ENCODE peak calls at places on chromosomes 7 and 10, in seven cellular contexts. S, H, J, B, D, T and O are unnamed samples.

GRCh38 chr10:63534723-63535122 is 13.5 kb downstream of the REEP3 start:
- DNase-seq in S (no peak), H (no peak), J (no peak), B (no peak), D (no peak), T (no peak), O (no peak)

GRCh38 chr7:151410405-151411390 is 860 bp upstream of the WDR86 start:
- DNase-seq in S (no peak), H (no peak), J (peak), B (no peak), D (peak), T (no peak), O (peak)

GRCh38 chr7:18461785-18462467 is 33.6 kb upstream of the HDAC9 start:
- DNase-seq in S (no peak), H (no peak), J (no peak), B (no peak), D (no peak), T (no peak), O (no peak)

GRCh38 chr7:93189235-93189634 is 37.0 kb downstream of the HEPACAM2 start:
- DNase-seq in S (no peak), H (no peak), J (no peak), B (no peak), D (no peak), T (no peak), O (no peak)

GRCh38 chr7:130971297-130971696 is 237.3 kb upstream of the KLF14 start:
- DNase-seq in S (no peak), H (no peak), J (no peak), B (no peak), D (no peak), T (no peak), O (no peak)

GRCh38 chr10:131442271-131442670 is 130.8 kb upstream of the TCERG1L start:
- DNase-seq in S (no peak), H (no peak), J (no peak), B (no peak), D (no peak), T (no peak), O (no peak)

GRCh38 chr7:137931823-137932222 is 70.1 kb downstream of the CREB3L2 start:
- DNase-seq in S (no peak), H (no peak), J (no peak), B (no peak), D (no peak), T (no peak), O (no peak)

GRCh38 chr10:48773580-48773979 is 88.9 kb downstream of the WDFY4 start:
- DNase-seq in S (no peak), H (no peak), J (no peak), B (no peak), D (no peak), T (no peak), O (no peak)

GRCh38 chr7:90512841-90513254 is 43.4 kb downstream of the PTTG1IP2 start:
- DNase-seq in S (no peak), H (no peak), J (no peak), B (no peak), D (no peak), T (no peak), O (no peak)

GRCh38 chr7:32507416-32507815 is 12.1 kb downstream of the AVL9 start:
- DNase-seq in S (no peak), H (no peak), J (no peak), B (no peak), D (no peak), T (no peak), O (no peak)

GRCh38 chr10:128657508-128657907 is 531.3 kb upstream of the MKI67 start:
- DNase-seq in S (no peak), H (no peak), J (no peak), B (no peak), D (no peak), T (no peak), O (no peak)

GRCh38 chr10:15313844-15314243 is 57.2 kb downstream of the FAM171A1 start:
- DNase-seq in S (no peak), H (peak), J (peak), B (no peak), D (no peak), T (no peak), O (no peak)

GRCh38 chr7:138127996-138128395 is 51.7 kb downstream of the AKR1D1 start:
- DNase-seq in S (no peak), H (no peak), J (no peak), B (no peak), D (no peak), T (no peak), O (no peak)